ENCODE peak calls at places on chromosomes 1 and 21, in nine cellular contexts. R is prostate gland, E is Panc1, V is neural crest cell, M is GM12865, S is GM20000, C is fibroblast of villous mesenchyme, Z is ovary, K is uterus. U is an unnamed sample.

GRCh38 chr1:57279909-57280666 is 143.8 kb downstream of the DAB1 start:
- DNase-seq in V (no peak), K (no peak), R (peak), Z (no peak), S (no peak), M (no peak), E (no peak), C (no peak), U (no peak)

GRCh38 chr1:175829845-175830244 is 86.5 kb upstream of the TNR start:
- DNase-seq in E (no peak), K (no peak), V (no peak), M (no peak), R (no peak), Z (no peak), C (no peak), S (no peak), U (no peak)

GRCh38 chr1:163054056-163054706 is 15.0 kb upstream of the RGS4 start:
- DNase-seq in S (no peak), Z (no peak), E (no peak), C (no peak), R (no peak), K (no peak), V (no peak), M (no peak), U (no peak)

GRCh38 chr21:42305707-42306147 is 9.5 kb downstream of the TFF3 start:
- DNase-seq in M (no peak), S (no peak), Z (no peak), K (no peak), V (no peak), E (no peak), C (no peak), R (no peak), U (no peak)

GRCh38 chr21:45539796-45540600 is 2.2 kb downstream of the SLC19A1 start:
- DNase-seq in C (no peak), E (no peak), Z (peak), V (no peak), R (no peak), K (no peak), M (no peak), S (no peak), U (no peak)

GRCh38 chr1:230091473-230092231 is 24.6 kb downstream of the GALNT2 start:
- DNase-seq in E (no peak), K (no peak), Z (no peak), M (no peak), V (no peak), R (no peak), S (no peak), C (no peak), U (no peak)

GRCh38 chr1:226661271-226661670 is 77.8 kb downstream of the ITPKB start:
- DNase-seq in C (no peak), Z (no peak), S (no peak), R (no peak), M (no peak), V (no peak), K (no peak), E (no peak), U (no peak)

GRCh38 chr1:65457868-65458267 is 37.4 kb downstream of the LEPR start:
- DNase-seq in K (no peak), V (no peak), S (no peak), E (no peak), C (no peak), M (no peak), Z (no peak), R (no peak), U (no peak)

GRCh38 chr1:231866392-231867331 is 240.1 kb downstream of the DISC1 start:
- DNase-seq in C (peak), Z (peak), E (peak), R (peak), S (peak), V (peak), K (peak), M (peak), U (peak)

GRCh38 chr1:225694151-225694603 is 41.3 kb upstream of the ENAH start:
- DNase-seq in C (peak), K (peak), M (no peak), E (no peak), R (peak), S (no peak), V (no peak), Z (no peak), U (no peak)

GRCh38 chr1:43305461-43305860 is 4.7 kb downstream of the TIE1 start:
- DNase-seq in E (no peak), Z (no peak), V (no peak), C (no peak), K (no peak), R (no peak), S (no peak), M (no peak), U (no peak)

GRCh38 chr1:228294717-228295116 is 86.9 kb downstream of the OBSCN start:
- DNase-seq in M (no peak), V (no peak), K (no peak), Z (no peak), E (no peak), S (no peak), C (no peak), R (no peak), U (no peak)

GRCh38 chr1:169795687-169796086 is 980 bp upstream of the METTL18 start:
- DNase-seq in R (no peak), S (no peak), E (no peak), M (peak), Z (no peak), K (no peak), V (no peak), C (no peak), U (no peak)

GRCh38 chr1:115969509-115969908 is 6.8 kb upstream of the SLC22A15 start:
- DNase-seq in K (no peak), V (peak), Z (no peak), M (peak), E (no peak), C (peak), R (no peak), S (no peak), U (no peak)

GRCh38 chr1:43976890-43977289 is 2.1 kb upstream of the B4GALT2 start:
- DNase-seq in M (no peak), K (no peak), R (no peak), V (no peak), S (no peak), E (no peak), C (no peak), Z (no peak), U (no peak)

GRCh38 chr1:29332204-29332603 is 95.9 kb downstream of the PTPRU start:
- DNase-seq in S (no peak), K (peak), C (peak), E (no peak), R (no peak), V (peak), Z (no peak), M (peak), U (no peak)

GRCh38 chr1:113917400-113918082 is 11.6 kb upstream of the HIPK1 start:
- DNase-seq in E (no peak), C (peak), K (no peak), M (no peak), Z (no peak), S (no peak), R (no peak), V (no peak), U (no peak)

GRCh38 chr1:157770442-157771043 is 6.4 kb downstream of the FCRL2 start:
- DNase-seq in C (no peak), V (no peak), S (no peak), Z (no peak), K (no peak), E (no peak), R (no peak), M (peak), U (no peak)
- TF ChIP-seq CTCF in C (peak), V (peak), S (peak), Z (no peak), K (no peak), E (peak), R (no peak), M (peak), U (peak)

GRCh38 chr1:82091729-82092128 is 291.0 kb downstream of the ADGRL2 start:
- DNase-seq in S (no peak), Z (no peak), M (no peak), R (no peak), K (no peak), E (no peak), C (peak), V (no peak), U (no peak)

GRCh38 chr1:82086739-82087138 is 286.0 kb downstream of the ADGRL2 start:
- DNase-seq in M (no peak), V (no peak), K (no peak), C (no peak), Z (no peak), R (no peak), S (no peak), E (no peak), U (no peak)

GRCh38 chr1:82091274-82091673 is 290.5 kb downstream of the ADGRL2 start:
- DNase-seq in V (no peak), K (no peak), C (no peak), M (no peak), Z (no peak), E (no peak), R (no peak), S (no peak), U (no peak)

GRCh38 chr1:82094136-82094535 is 293.4 kb downstream of the ADGRL2 start:
- DNase-seq in Z (no peak), V (no peak), C (no peak), R (no peak), M (no peak), E (no peak), K (no peak), S (no peak), U (no peak)

GRCh38 chr1:82090104-82090503 is 289.4 kb downstream of the ADGRL2 start:
- DNase-seq in C (peak), R (no peak), Z (no peak), M (no peak), V (no peak), S (no peak), K (no peak), E (no peak), U (no peak)
- TF ChIP-seq CTCF in C (peak), R (no peak), Z (no peak), M (peak), V (peak), S (no peak), K (no peak), E (peak), U (no peak)

GRCh38 chr1:108704501-108704900 is 8.2 kb upstream of the FNDC7 start:
- DNase-seq in Z (no peak), V (no peak), R (no peak), E (no peak), M (no peak), S (no peak), C (peak), K (no peak), U (no peak)

GRCh38 chr1:108712605-108713150 is at the start of gene FNDC7:
- DNase-seq in E (no peak), K (no peak), Z (no peak), C (no peak), R (no peak), V (no peak), M (no peak), S (no peak), U (no peak)

GRCh38 chr1:108703939-108704338 is 8.8 kb upstream of the FNDC7 start:
- DNase-seq in K (no peak), C (peak), E (no peak), M (peak), V (no peak), R (no peak), Z (no peak), S (no peak), U (no peak)

GRCh38 chr1:108706643-108707042 is 6.1 kb upstream of the FNDC7 start:
- DNase-seq in S (no peak), Z (no peak), E (no peak), V (no peak), R (no peak), C (no peak), M (no peak), K (no peak), U (no peak)

DNA sequence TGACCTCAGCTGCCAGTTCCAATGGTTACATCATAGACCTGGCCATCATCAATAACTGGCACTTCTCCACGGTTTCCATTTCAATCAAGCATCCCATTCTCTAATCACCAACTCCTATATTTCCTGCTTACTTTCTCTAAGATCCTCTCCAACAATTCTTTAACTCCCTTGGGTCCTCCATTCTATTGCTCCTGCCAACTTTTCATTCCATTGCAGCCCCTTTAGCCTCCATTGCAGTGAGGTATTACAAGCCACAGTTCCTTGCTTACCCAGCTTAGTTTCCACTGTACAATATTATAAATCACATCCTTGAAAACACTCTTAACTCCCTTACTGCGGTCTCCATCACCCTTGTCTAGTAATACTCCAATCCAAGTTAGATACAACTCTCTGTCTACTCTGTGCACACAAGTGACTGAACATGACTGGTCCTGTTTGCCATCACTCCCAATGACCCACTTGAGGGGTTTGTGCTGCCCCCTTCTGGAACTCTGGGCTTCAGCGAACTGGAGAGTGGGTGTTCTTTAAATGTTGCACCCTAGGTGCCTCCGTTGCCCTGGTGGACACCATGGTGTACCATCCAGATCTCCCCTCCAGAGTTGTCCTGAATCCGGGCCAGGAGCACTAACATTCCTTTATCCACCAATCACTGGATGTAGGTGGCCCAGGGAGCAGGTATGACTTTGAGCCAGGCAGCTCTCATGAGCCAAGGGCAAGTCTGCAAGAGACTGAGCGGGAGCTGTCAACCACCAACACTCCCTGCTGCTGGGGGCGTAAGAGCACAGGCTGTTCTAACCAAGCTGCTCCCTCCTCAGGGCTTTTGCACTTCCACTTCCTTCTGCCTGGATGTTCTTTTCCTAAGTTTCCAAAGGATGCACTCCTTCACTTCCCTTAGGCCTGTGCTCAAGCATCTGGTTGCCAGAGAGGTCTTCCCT is 3.7 kb upstream of the FNDC7 start:
- DNase-seq in M (peak), K (no peak), Z (no peak), R (no peak), V (no peak), C (no peak), E (no peak), S (peak), U (peak)
- TF ChIP-seq CTCF in M (peak), K (no peak), Z (no peak), R (no peak), V (peak), C (no peak), E (peak), S (peak), U (peak)

GRCh38 chr1:233244183-233244582 is 51.3 kb downstream of the PCNX2 start:
- DNase-seq in V (no peak), R (no peak), E (no peak), C (peak), S (no peak), M (no peak), K (no peak), Z (no peak), U (no peak)
- TF ChIP-seq CTCF in V (no peak), R (no peak), E (no peak), C (no peak), S (no peak), M (no peak), K (no peak), Z (no peak), U (no peak)

GRCh38 chr1:161201828-161202712 is at the start of gene NDUFS2:
- DNase-seq in K (peak), R (peak), S (peak), M (peak), C (peak), V (peak), E (peak), Z (peak), U (peak)
- TF ChIP-seq CTCF in K (no peak), R (no peak), S (no peak), M (no peak), C (peak), V (peak), E (no peak), Z (no peak), U (no peak)

GRCh38 chr1:165988275-165988674 is 160.9 kb downstream of the UCK2 start:
- DNase-seq in C (no peak), Z (no peak), R (no peak), E (no peak), K (no peak), S (no peak), V (no peak), M (no peak), U (no peak)
- TF ChIP-seq CTCF in C (no peak), Z (no peak), R (no peak), E (peak), K (no peak), S (no peak), V (no peak), M (no peak), U (no peak)

GRCh38 chr1:187044393-187044792 is 215.6 kb downstream of the PLA2G4A start:
- DNase-seq in E (no peak), C (no peak), S (no peak), M (no peak), K (no peak), V (no peak), Z (no peak), R (no peak), U (no peak)

GRCh38 chr1:187037973-187038553 is 209.3 kb downstream of the PLA2G4A start:
- DNase-seq in V (no peak), S (no peak), K (no peak), C (no peak), E (no peak), Z (no peak), R (no peak), M (no peak), U (no peak)

GRCh38 chr1:187038789-187039188 is 210.0 kb downstream of the PLA2G4A start:
- DNase-seq in V (no peak), E (no peak), M (no peak), R (no peak), S (no peak), Z (no peak), C (peak), K (no peak), U (no peak)

GRCh38 chr1:187042538-187042937 is 213.8 kb downstream of the PLA2G4A start:
- DNase-seq in V (no peak), E (no peak), C (no peak), Z (no peak), R (no peak), M (no peak), K (no peak), S (no peak), U (no peak)

DNA sequence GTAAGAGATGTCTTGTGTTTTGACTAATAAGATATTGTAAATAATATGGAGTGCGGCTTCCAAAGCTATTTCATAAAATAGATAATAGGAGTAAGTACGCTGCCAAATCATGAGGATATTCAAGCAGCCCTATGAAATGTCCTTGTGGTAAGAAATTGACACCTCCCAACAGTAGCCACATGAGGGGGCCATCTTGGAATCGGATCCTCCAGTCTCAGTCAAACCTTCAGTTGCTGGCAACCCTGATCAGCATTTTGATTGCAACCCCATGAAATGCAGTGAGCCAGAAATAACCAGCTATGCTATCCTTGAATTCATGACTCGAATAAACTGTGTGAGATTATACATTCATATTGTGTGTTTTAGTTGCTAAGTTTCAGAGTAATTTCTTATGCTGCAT is 212.4 kb downstream of the PLA2G4A start:
- DNase-seq in M (no peak), K (no peak), Z (no peak), V (no peak), S (no peak), E (no peak), C (no peak), R (no peak), U (no peak)
- TF ChIP-seq CTCF in M (no peak), K (no peak), Z (no peak), V (no peak), S (no peak), E (no peak), C (no peak), R (no peak), U (no peak)